ENCODE peak calls at places on chromosomes 3 and 15, in four cellular contexts. One of them, this sample, is unnamed.

GRCh38 chr3:57036952-57037351 is 23.5 kb upstream of the SPATA12 start:
- DNase-seq in neuronal stem cell: no peak
- DNase-seq in trophoblast cell: no peak
- DNase-seq in IMR-90: no peak
- DNase-seq in this sample: no peak

GRCh38 chr3:47512416-47513124 is 942 bp downstream of the ELP6 start:
- DNase-seq in IMR-90: no peak
- DNase-seq in trophoblast cell: no peak
- DNase-seq in neuronal stem cell: no peak
- DNase-seq in this sample: no peak

GRCh38 chr15:39327005-39327725 is 253.7 kb upstream of the THBS1 start:
- DNase-seq in neuronal stem cell: no peak
- DNase-seq in trophoblast cell: no peak
- DNase-seq in IMR-90: no peak
- DNase-seq in this sample: no peak

GRCh38 chr3:165243597-165243996 is 47.4 kb upstream of the SLITRK3 start:
- DNase-seq in IMR-90: no peak
- DNase-seq in neuronal stem cell: no peak
- DNase-seq in trophoblast cell: no peak
- DNase-seq in this sample: no peak

GRCh38 chr3:106431698-106432097 is 562.9 kb upstream of the CBLB start:
- DNase-seq in neuronal stem cell: no peak
- DNase-seq in IMR-90: peak; percentile 16
- DNase-seq in trophoblast cell: no peak
- DNase-seq in this sample: no peak

GRCh38 chr3:52153389-52154096 is 680 bp downstream of the POC1A start:
- DNase-seq in trophoblast cell: peak; percentile 62
- DNase-seq in neuronal stem cell: no peak
- DNase-seq in IMR-90: peak; percentile 11
- DNase-seq in this sample: peak; percentile 84

GRCh38 chr15:61459785-61460707 is 230.9 kb upstream of the RORA start:
- DNase-seq in trophoblast cell: no peak
- DNase-seq in neuronal stem cell: no peak
- DNase-seq in IMR-90: peak; percentile 9
- DNase-seq in this sample: no peak

GRCh38 chr3:29026301-29026700 is 254.6 kb upstream of the RBMS3 start:
- DNase-seq in trophoblast cell: no peak
- DNase-seq in IMR-90: no peak
- DNase-seq in neuronal stem cell: no peak
- DNase-seq in this sample: no peak

GRCh38 chr3:52532838-52533622 is 627 bp downstream of the NT5DC2 start:
- DNase-seq in IMR-90: no peak
- DNase-seq in trophoblast cell: no peak
- DNase-seq in neuronal stem cell: peak; percentile 48
- DNase-seq in this sample: peak; percentile 47

GRCh38 chr15:90201944-90202375 is 830 bp downstream of the SEMA4B start:
- DNase-seq in neuronal stem cell: peak; percentile 31
- DNase-seq in trophoblast cell: no peak
- DNase-seq in IMR-90: no peak
- DNase-seq in this sample: no peak

GRCh38 chr3:183306798-183307671 is 54.0 kb downstream of the B3GNT5 start:
- DNase-seq in IMR-90: peak; percentile 62
- DNase-seq in neuronal stem cell: no peak
- DNase-seq in trophoblast cell: no peak
- DNase-seq in this sample: no peak

GRCh38 chr3:21697707-21698106 is 53.3 kb downstream of the ZNF385D start:
- DNase-seq in trophoblast cell: no peak
- DNase-seq in IMR-90: no peak
- DNase-seq in neuronal stem cell: no peak
- DNase-seq in this sample: no peak

GRCh38 chr3:69718832-69719231 is 20.4 kb upstream of the MITF start:
- DNase-seq in IMR-90: no peak
- DNase-seq in trophoblast cell: no peak
- DNase-seq in neuronal stem cell: no peak
- DNase-seq in this sample: peak; percentile 60

GRCh38 chr3:101778385-101779046 is 495 bp upstream of the NXPE3 start:
- DNase-seq in IMR-90: no peak
- DNase-seq in neuronal stem cell: no peak
- DNase-seq in trophoblast cell: no peak
- DNase-seq in this sample: no peak

GRCh38 chr3:14455571-14456317 is 53.3 kb downstream of the SLC6A6 start:
- DNase-seq in IMR-90: no peak
- DNase-seq in neuronal stem cell: no peak
- DNase-seq in trophoblast cell: no peak
- DNase-seq in this sample: no peak

GRCh38 chr3:122587572-122587971 is 10.1 kb downstream of the PARP15 start:
- DNase-seq in IMR-90: no peak
- DNase-seq in neuronal stem cell: no peak
- DNase-seq in trophoblast cell: no peak
- DNase-seq in this sample: no peak

GRCh38 chr15:26879770-26880169 is 12.9 kb downstream of the GABRA5 start:
- DNase-seq in IMR-90: no peak
- DNase-seq in trophoblast cell: no peak
- DNase-seq in neuronal stem cell: no peak
- DNase-seq in this sample: no peak

GRCh38 chr3:62332771-62333381 is 40.5 kb downstream of the FEZF2 start:
- DNase-seq in trophoblast cell: peak; percentile 6
- DNase-seq in IMR-90: peak; percentile 23
- DNase-seq in neuronal stem cell: peak; percentile 15
- DNase-seq in this sample: no peak

GRCh38 chr3:73695841-73696240 is 71.1 kb upstream of the PDZRN3 start:
- DNase-seq in neuronal stem cell: no peak
- DNase-seq in IMR-90: no peak
- DNase-seq in trophoblast cell: no peak
- DNase-seq in this sample: no peak

GRCh38 chr15:39804026-39804425 is 21.4 kb upstream of the FSIP1 start:
- DNase-seq in neuronal stem cell: no peak
- DNase-seq in trophoblast cell: peak; percentile 21
- DNase-seq in IMR-90: peak; percentile 51
- DNase-seq in this sample: no peak

GRCh38 chr3:159371928-159372327 is 570.1 kb downstream of the MFSD1 start:
- DNase-seq in IMR-90: no peak
- DNase-seq in trophoblast cell: no peak
- DNase-seq in neuronal stem cell: no peak
- DNase-seq in this sample: no peak

GRCh38 chr3:15794303-15794771 is 3.4 kb downstream of the ANKRD28 start:
- DNase-seq in neuronal stem cell: no peak
- DNase-seq in IMR-90: peak; percentile 87
- DNase-seq in trophoblast cell: no peak
- DNase-seq in this sample: no peak

GRCh38 chr3:197599089-197599765 is 43.5 kb upstream of the BDH1 start:
- DNase-seq in IMR-90: peak; percentile 77
- DNase-seq in neuronal stem cell: peak; percentile 68
- DNase-seq in trophoblast cell: peak; percentile 69
- DNase-seq in this sample: peak; percentile 90

GRCh38 chr3:197597335-197597734 is 41.6 kb upstream of the BDH1 start:
- DNase-seq in IMR-90: no peak
- DNase-seq in neuronal stem cell: no peak
- DNase-seq in trophoblast cell: no peak
- DNase-seq in this sample: no peak

GRCh38 chr3:197598404-197598980 is 42.7 kb upstream of the BDH1 start:
- DNase-seq in trophoblast cell: no peak
- DNase-seq in neuronal stem cell: no peak
- DNase-seq in IMR-90: no peak
- DNase-seq in this sample: no peak

GRCh38 chr3:197603317-197603933 is 47.7 kb upstream of the BDH1 start:
- DNase-seq in neuronal stem cell: no peak
- DNase-seq in trophoblast cell: no peak
- DNase-seq in IMR-90: no peak
- DNase-seq in this sample: no peak

DNA sequence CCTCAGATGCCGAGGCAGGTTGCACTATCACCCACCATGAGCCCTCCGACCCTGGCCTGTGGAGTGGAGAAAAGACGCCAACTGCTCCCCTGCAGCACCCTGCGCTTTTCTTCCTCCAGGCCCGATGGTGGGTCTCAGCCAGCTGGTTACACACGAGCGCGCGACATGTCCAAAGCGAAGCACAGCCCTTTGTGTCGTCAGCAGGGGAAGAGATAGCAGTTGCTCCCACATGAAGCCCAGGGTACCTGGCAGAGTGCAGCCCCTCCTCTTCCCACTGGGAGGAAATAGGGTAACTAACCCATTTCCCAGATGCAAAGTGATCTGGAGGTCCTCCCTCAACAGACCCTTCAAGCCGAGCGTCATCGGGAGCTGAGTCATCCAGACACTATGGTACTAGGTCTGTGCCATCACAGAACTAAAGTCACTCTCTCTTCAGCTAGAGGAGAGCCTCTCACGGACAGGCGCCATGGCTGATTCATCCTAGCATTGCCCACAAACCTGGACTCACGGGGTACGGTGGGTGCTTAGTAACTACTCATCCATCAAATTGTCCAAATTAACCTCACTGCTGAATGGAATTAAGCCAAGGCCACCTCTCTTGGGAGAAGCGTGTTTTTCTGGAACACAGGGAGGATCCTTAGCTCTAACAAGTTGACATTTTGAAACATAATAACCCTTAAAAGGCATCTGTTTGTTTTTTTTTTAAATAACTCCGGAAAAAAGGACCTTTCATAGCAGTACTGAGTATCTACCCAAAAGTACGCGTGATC is 45.2 kb upstream of the BDH1 start:
- DNase-seq in neuronal stem cell: no peak
- DNase-seq in trophoblast cell: no peak
- DNase-seq in IMR-90: peak; percentile 14
- DNase-seq in this sample: no peak
- H2BK5ac ChIP-seq in neuronal stem cell: no peak overlapping the region
- H2BK5ac ChIP-seq in trophoblast cell: no peak overlapping the region
- H2BK5ac ChIP-seq in IMR-90: no peak overlapping the region
- H2BK5ac ChIP-seq in this sample: no peak overlapping the region

GRCh38 chr3:130894873-130895330 is 1.0 kb downstream of the ATP2C1 start:
- DNase-seq in trophoblast cell: no peak
- DNase-seq in neuronal stem cell: peak; percentile 15
- DNase-seq in IMR-90: peak; percentile 17
- DNase-seq in this sample: no peak

GRCh38 chr3:130897316-130897715 is 3.4 kb downstream of the ATP2C1 start:
- DNase-seq in IMR-90: no peak
- DNase-seq in trophoblast cell: no peak
- DNase-seq in neuronal stem cell: no peak
- DNase-seq in this sample: no peak

GRCh38 chr3:130894130-130894872 is 417 bp downstream of the ATP2C1 start:
- DNase-seq in trophoblast cell: no peak
- DNase-seq in IMR-90: no peak
- DNase-seq in neuronal stem cell: peak; percentile 57
- DNase-seq in this sample: peak; percentile 40

GRCh38 chr3:130896101-130896500 is 2.2 kb downstream of the ATP2C1 start:
- DNase-seq in neuronal stem cell: no peak
- DNase-seq in IMR-90: no peak
- DNase-seq in trophoblast cell: no peak
- DNase-seq in this sample: no peak

DNA sequence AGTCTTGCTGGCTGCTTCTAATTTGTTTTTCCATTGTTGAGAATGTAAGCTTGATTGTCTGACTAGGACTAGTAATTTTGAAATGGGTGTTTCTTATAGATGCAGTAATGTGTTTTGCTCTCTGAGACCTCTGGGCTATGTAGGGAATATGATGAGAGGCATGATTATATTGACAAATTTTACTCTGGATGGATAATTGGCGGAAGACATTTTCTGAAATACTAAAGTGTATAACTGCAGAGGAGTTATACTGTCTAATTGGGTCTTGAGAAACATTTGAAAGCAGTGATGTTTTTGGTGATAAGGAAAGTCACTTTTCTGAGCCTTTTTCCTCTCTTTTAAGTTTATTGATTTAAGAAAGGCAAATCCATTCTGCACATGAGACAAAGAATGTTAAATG is 1.8 kb downstream of the ATP2C1 start:
- DNase-seq in neuronal stem cell: no peak
- DNase-seq in trophoblast cell: no peak
- DNase-seq in IMR-90: no peak
- DNase-seq in this sample: no peak
- H4K91ac ChIP-seq in neuronal stem cell: no peak overlapping the region
- H4K91ac ChIP-seq in trophoblast cell: no peak overlapping the region
- H4K91ac ChIP-seq in IMR-90: no peak overlapping the region
- H4K91ac ChIP-seq in this sample: no peak overlapping the region

DNA sequence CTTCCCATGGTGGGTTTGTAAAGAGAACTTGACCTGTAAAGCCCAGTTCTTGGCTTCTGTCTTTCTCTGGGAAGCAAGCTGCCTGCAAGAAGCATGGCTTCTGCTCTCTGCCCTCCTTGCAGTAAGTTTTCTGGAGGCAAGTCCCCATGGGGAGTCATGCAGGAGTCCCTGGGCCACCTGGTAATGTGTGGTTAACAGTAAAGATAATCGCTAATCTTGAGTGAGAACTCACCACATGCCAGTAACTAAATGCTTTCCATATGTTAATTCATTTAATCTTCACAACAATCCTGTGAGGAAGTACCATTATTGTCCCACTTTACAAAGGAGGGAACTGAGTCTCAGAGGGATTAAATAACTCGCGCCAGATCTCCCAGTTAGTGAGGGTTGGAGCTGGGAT is 4.2 kb downstream of the CAPN3 start:
- DNase-seq in trophoblast cell: no peak
- DNase-seq in neuronal stem cell: no peak
- DNase-seq in IMR-90: no peak
- DNase-seq in this sample: peak; percentile 46
- H2BK5ac ChIP-seq in trophoblast cell: no peak overlapping the region
- H2BK5ac ChIP-seq in neuronal stem cell: no peak overlapping the region
- H2BK5ac ChIP-seq in IMR-90: no peak overlapping the region
- H2BK5ac ChIP-seq in this sample: no peak overlapping the region

GRCh38 chr3:123779646-123780231 is 104.4 kb downstream of the MYLK start:
- DNase-seq in IMR-90: no peak
- DNase-seq in neuronal stem cell: no peak
- DNase-seq in trophoblast cell: no peak
- DNase-seq in this sample: no peak
- H4K91ac ChIP-seq in IMR-90: peak overlapping the region; percentile 74
- H4K91ac ChIP-seq in neuronal stem cell: no peak overlapping the region
- H4K91ac ChIP-seq in trophoblast cell: peak overlapping the region; percentile 16
- H4K91ac ChIP-seq in this sample: no peak overlapping the region

DNA sequence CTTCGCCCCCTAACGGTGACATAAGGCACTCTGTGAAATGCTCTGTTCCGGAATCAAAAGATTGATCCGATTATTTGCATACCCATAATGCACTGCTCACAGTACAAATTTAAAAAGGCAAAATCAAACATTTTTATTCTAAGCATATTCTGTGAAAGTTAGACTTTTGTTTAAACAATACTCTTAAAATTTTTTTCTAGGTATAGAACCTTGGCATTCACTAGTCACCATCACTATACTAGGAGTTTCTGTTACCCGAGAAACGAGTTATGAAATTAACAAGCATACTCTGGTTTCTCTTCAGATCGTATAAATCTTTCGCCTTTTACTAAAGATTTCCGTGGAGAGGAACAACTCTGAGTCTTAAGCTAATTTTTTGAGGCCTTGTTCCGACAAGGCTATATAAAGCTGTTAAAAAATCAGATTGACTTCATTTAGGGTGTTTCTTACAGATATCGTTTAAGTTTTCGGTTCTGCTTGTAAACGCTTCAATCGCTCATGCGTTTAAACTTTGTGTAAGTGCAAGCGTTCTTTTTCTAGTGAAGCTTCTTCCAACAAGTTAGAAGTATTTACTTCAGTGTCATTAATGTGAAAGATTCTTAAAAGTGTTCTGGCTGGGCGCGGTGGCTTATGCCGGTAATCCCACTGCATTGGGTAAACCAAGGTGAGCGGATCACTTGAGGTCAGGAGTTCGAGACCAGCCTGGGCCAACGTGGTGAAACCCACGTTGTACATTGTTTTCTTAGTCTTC is at the start of gene RNU5B-1:
- DNase-seq in neuronal stem cell: peak; percentile 84
- DNase-seq in trophoblast cell: peak; percentile 90
- DNase-seq in IMR-90: peak; percentile 98
- DNase-seq in this sample: peak; percentile 84
- H2BK5ac ChIP-seq in neuronal stem cell: no peak within 1 kb of the TSS
- H2BK5ac ChIP-seq in trophoblast cell: peak within 1 kb of the TSS; percentile 74
- H2BK5ac ChIP-seq in IMR-90: peak within 1 kb of the TSS; percentile 97
- H2BK5ac ChIP-seq in this sample: no peak within 1 kb of the TSS